ENCODE peak calls at places on chromosomes 11 and 22, in four cellular contexts. D is OCI-LY7, G is M059J, V is hippocampal formation. W is an unnamed sample.

GRCh38 chr11:126702987-126703386 is 297.6 kb downstream of the KIRREL3 start:
- DNase-seq in D (no peak), G (peak), V (no peak), W (peak)

GRCh38 chr11:119206512-119207299 is 567 bp downstream of the CBL start:
- DNase-seq in D (peak), G (peak), V (no peak), W (no peak)

GRCh38 chr11:107182983-107183382 is 164.7 kb upstream of the GUCY1A2 start:
- DNase-seq in D (no peak), G (peak), V (no peak), W (no peak)

GRCh38 chr22:31223786-31224191 is 11.7 kb downstream of the LIMK2 start:
- DNase-seq in D (no peak), G (no peak), V (no peak), W (no peak)

GRCh38 chr11:87374206-87374793 is 336.6 kb downstream of the TMEM135 start:
- DNase-seq in D (no peak), G (no peak), V (no peak), W (no peak)

GRCh38 chr22:46528121-46528610 is 9.3 kb downstream of the CELSR1 start:
- DNase-seq in D (no peak), G (peak), V (no peak), W (no peak)

GRCh38 chr22:50620861-50621490 is 7.0 kb downstream of the ARSA start:
- DNase-seq in D (peak), G (no peak), V (no peak), W (no peak)

GRCh38 chr11:60871378-60872061 is 4.2 kb downstream of the ZP1 start:
- DNase-seq in D (no peak), G (peak), V (no peak), W (no peak)

GRCh38 chr11:114348200-114349191 is 51.8 kb downstream of the C11orf71 start:
- DNase-seq in D (peak), G (peak), V (peak), W (no peak)

GRCh38 chr11:60119708-60120107 is 31.2 kb downstream of the MS4A2 start:
- DNase-seq in D (no peak), G (no peak), V (no peak), W (no peak)

GRCh38 chr11:17781221-17781620 is 46.6 kb downstream of the KCNC1 start:
- DNase-seq in D (no peak), G (no peak), V (peak), W (no peak)

GRCh38 chr11:2173150-2173693 is 1.6 kb upstream of the TH start:
- DNase-seq in D (peak), G (no peak), V (no peak), W (no peak)

GRCh38 chr11:19978668-19979518 is 181.4 kb downstream of the DBX1 start:
- DNase-seq in D (no peak), G (peak), V (no peak), W (no peak)

GRCh38 chr11:67255353-67255752 is 10.9 kb upstream of the GRK2 start:
- DNase-seq in D (no peak), G (no peak), V (no peak), W (no peak)

GRCh38 chr22:45682069-45682468 is 10.4 kb downstream of the ATXN10 start:
- DNase-seq in D (no peak), G (peak), V (no peak), W (no peak)

GRCh38 chr22:24291538-24292201 is 21.0 kb downstream of the SPECC1L start:
- DNase-seq in D (no peak), G (no peak), V (no peak), W (no peak)

GRCh38 chr11:118212131-118212725 is 12.6 kb downstream of the JAML start:
- DNase-seq in D (no peak), G (no peak), V (no peak), W (no peak)

GRCh38 chr11:124892750-124893454 is 4.8 kb downstream of the ROBO4 start:
- DNase-seq in D (no peak), G (no peak), V (no peak), W (no peak)

GRCh38 chr11:123474994-123475393 is 44.9 kb downstream of the GRAMD1B start:
- DNase-seq in D (no peak), G (peak), V (no peak), W (no peak)

GRCh38 chr11:36567684-36568083 is at the start of gene RAG1:
- DNase-seq in D (no peak), G (no peak), V (no peak), W (no peak)

GRCh38 chr11:88175707-88176066 is 444 bp upstream of the RAB38 start:
- DNase-seq in D (no peak), G (peak), V (no peak), W (no peak)

GRCh38 chr11:8315463-8315862 is 51.8 kb upstream of the LMO1 start:
- DNase-seq in D (no peak), G (no peak), V (no peak), W (no peak)

GRCh38 chr11:134821422-134821821 is 409.4 kb upstream of the B3GAT1 start:
- DNase-seq in D (no peak), G (peak), V (no peak), W (no peak)

GRCh38 chr11:40722179-40722795 is 737.2 kb downstream of the LRRC4C start:
- DNase-seq in D (no peak), G (peak), V (no peak), W (no peak)

GRCh38 chr22:38699143-38699542 is 1.6 kb downstream of the JOSD1 start:
- DNase-seq in D (peak), G (no peak), V (no peak), W (no peak)

GRCh38 chr22:47063606-47064005 is 301.2 kb downstream of the TBC1D22A start:
- DNase-seq in D (no peak), G (no peak), V (no peak), W (no peak)

GRCh38 chr11:134883484-134883883 is 471.4 kb upstream of the B3GAT1 start:
- DNase-seq in D (no peak), G (no peak), V (no peak), W (no peak)

GRCh38 chr22:35477911-35478582 is 62.6 kb upstream of the RASD2 start:
- DNase-seq in D (no peak), G (peak), V (no peak), W (no peak)

GRCh38 chr11:46348986-46349401 is 1.7 kb downstream of the DGKZ start:
- DNase-seq in D (peak), G (no peak), V (no peak), W (no peak)

GRCh38 chr11:117315285-117316196 is 515 bp downstream of the BACE1 start:
- DNase-seq in D (no peak), G (peak), V (no peak), W (no peak)

GRCh38 chr11:65478411-65479183 is 20.2 kb upstream of the MALAT1 start:
- DNase-seq in D (no peak), G (peak), V (no peak), W (no peak)

GRCh38 chr11:107014871-107015270 is 3.4 kb downstream of the GUCY1A2 start:
- DNase-seq in D (no peak), G (peak), V (no peak), W (no peak)